ENCODE peak calls at places on chromosomes 11 and 22, in nine cellular contexts. T, H, X, Y, Q, O, U, M and G are unnamed samples.

GRCh38 chr11:96021901-96022650 is 98.2 kb upstream of the MTMR2 start:
- DNase-seq in U (no peak), M (no peak), Y (no peak), T (no peak), H (no peak), X (no peak), O (no peak), Q (no peak), G (no peak)

GRCh38 chr11:47980907-47981621 is 705 bp downstream of the PTPRJ start:
- DNase-seq in M (peak; percentile 74), O (no peak), Q (peak; percentile 67), U (peak; percentile 58), Y (peak; percentile 28), H (peak; percentile 65), T (peak; percentile 89), X (no peak), G (no peak)

GRCh38 chr22:44668886-44669724 is 32.9 kb upstream of the PRR5 start:
- DNase-seq in X (no peak), H (no peak), Q (no peak), U (no peak), Y (no peak), M (no peak), T (no peak), O (no peak), G (no peak)

GRCh38 chr11:86803641-86804040 is 3.3 kb downstream of the PRSS23 start:
- DNase-seq in H (no peak), T (no peak), O (no peak), Y (no peak), Q (no peak), U (no peak), X (no peak), M (no peak), G (no peak)

GRCh38 chr11:62444271-62444833 is 25.5 kb downstream of the SCGB1A1 start:
- DNase-seq in U (peak; percentile 80), Y (peak; percentile 48), O (no peak), X (no peak), T (peak; percentile 94), M (no peak), H (peak; percentile 30), Q (peak; percentile 92), G (peak; percentile 61)

GRCh38 chr11:64360403-64360980 is 1.5 kb downstream of the RPS6KA4 start:
- DNase-seq in X (no peak), H (no peak), Y (no peak), M (no peak), O (no peak), Q (no peak), U (no peak), T (no peak), G (no peak)

GRCh38 chr11:32794439-32794838 is at the start of gene CCDC73:
- DNase-seq in X (no peak), M (no peak), T (no peak), U (no peak), H (no peak), O (no peak), Q (no peak), Y (peak; percentile 70), G (no peak)

GRCh38 chr11:13337986-13338436 is 60.4 kb downstream of the BMAL1 start:
- DNase-seq in O (no peak), X (no peak), M (no peak), H (no peak), T (no peak), Q (no peak), U (no peak), Y (no peak), G (no peak)

GRCh38 chr22:28018461-28018927 is 99.4 kb upstream of the PITPNB start:
- DNase-seq in M (peak; percentile 44), U (peak; percentile 18), H (peak; percentile 16), O (no peak), X (no peak), Q (peak; percentile 44), Y (no peak), T (peak; percentile 74), G (peak; percentile 7)

GRCh38 chr22:41092847-41093371 is 517 bp downstream of the EP300 start:
- DNase-seq in U (no peak), H (peak; percentile 41), T (peak; percentile 90), O (no peak), Q (no peak), Y (peak; percentile 44), M (no peak), X (no peak), G (peak; percentile 23)

GRCh38 chr22:27662359-27663030 is 139.1 kb downstream of the MN1 start:
- DNase-seq in H (peak; percentile 49), Q (no peak), M (no peak), O (no peak), X (no peak), T (no peak), U (peak; percentile 82), Y (peak; percentile 90), G (no peak)

GRCh38 chr11:128716661-128717210 is 22.9 kb downstream of the FLI1 start:
- DNase-seq in Q (no peak), U (no peak), H (no peak), X (no peak), O (no peak), M (no peak), T (no peak), Y (no peak), G (no peak)

GRCh38 chr11:118631510-118631909 is 24.1 kb downstream of the PHLDB1 start:
- DNase-seq in H (no peak), Y (no peak), Q (no peak), M (no peak), U (no peak), X (no peak), O (no peak), T (no peak), G (no peak)

GRCh38 chr11:87219266-87219665 is 181.5 kb downstream of the TMEM135 start:
- DNase-seq in O (no peak), U (no peak), M (no peak), Q (no peak), X (no peak), T (no peak), Y (no peak), H (no peak), G (no peak)

GRCh38 chr11:97888641-97889040 is 1132.1 kb upstream of the CNTN5 start:
- DNase-seq in X (no peak), T (no peak), M (no peak), Y (no peak), O (no peak), U (no peak), Q (no peak), H (no peak), G (no peak)

GRCh38 chr11:1012740-1013627 is 23.5 kb downstream of the MUC6 start:
- DNase-seq in M (no peak), U (no peak), H (no peak), Y (no peak), X (no peak), O (no peak), Q (no peak), T (no peak), G (no peak)

GRCh38 chr11:19978668-19979518 is 181.4 kb downstream of the DBX1 start:
- DNase-seq in Y (no peak), T (no peak), O (peak; percentile 65), M (no peak), Q (peak; percentile 64), H (no peak), U (no peak), X (no peak), G (no peak)

GRCh38 chr11:24575392-24575791 is 78.5 kb downstream of the LUZP2 start:
- DNase-seq in U (no peak), H (no peak), X (no peak), Q (no peak), Y (no peak), T (no peak), M (no peak), O (no peak), G (no peak)

GRCh38 chr22:40462195-40462988 is 92.0 kb downstream of the SGSM3 start:
- DNase-seq in Q (no peak), Y (peak; percentile 40), H (no peak), U (no peak), M (no peak), O (no peak), T (no peak), X (no peak), G (no peak)

GRCh38 chr11:33635161-33635560 is 65.5 kb downstream of the C11orf91 start:
- DNase-seq in O (no peak), H (no peak), T (peak; percentile 91), Q (peak; percentile 75), X (no peak), Y (no peak), M (no peak), U (no peak), G (peak; percentile 48)

GRCh38 chr11:16289541-16289940 is 66.8 kb downstream of the SOX6 start:
- DNase-seq in O (no peak), U (no peak), Y (no peak), T (no peak), X (no peak), M (no peak), H (no peak), Q (no peak), G (no peak)
- TF ChIP-seq POLR2A in O (no peak), U (no peak), Y (no peak), T (no peak), X (no peak), M (no peak), H (no peak), Q (no peak), G (no peak)

DNA sequence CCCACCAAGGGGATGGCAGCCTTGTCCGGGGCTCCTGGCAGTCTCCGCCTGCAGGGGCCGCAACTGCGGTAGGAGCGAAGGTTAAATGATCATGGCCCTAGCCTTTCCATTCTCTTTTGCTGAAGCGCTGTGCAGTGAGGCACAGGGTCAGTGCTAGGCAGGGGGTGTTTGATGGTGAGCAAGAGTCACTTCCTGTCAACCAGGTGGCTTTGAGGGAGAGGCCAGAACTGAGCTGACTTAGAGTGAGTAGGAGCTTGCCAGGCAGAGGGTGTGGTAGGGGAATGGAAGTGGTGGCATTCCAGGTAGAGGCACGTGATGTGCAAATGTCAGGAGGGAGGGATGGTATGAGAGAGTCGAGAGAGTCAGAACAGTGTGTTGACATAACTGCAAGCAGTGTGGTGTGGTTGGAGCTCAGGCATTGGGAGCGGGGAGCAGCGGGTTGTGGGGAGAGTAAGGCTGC is 33.1 kb downstream of the AMPD3 start:
- DNase-seq in H (peak; percentile 45), U (no peak), M (no peak), O (peak; percentile 86), T (peak; percentile 81), Q (no peak), Y (peak; percentile 2), X (no peak), G (no peak)
- TF ChIP-seq CTCF in H (no peak), U (no peak), M (no peak), O (peak; percentile 50), T (no peak), Q (no peak), Y (no peak), X (no peak), G (no peak)

GRCh38 chr11:130314184-130314748 is 451 bp downstream of the ZBTB44 start:
- DNase-seq in U (peak; percentile 71), Q (peak; percentile 75), Y (peak; percentile 59), O (peak; percentile 10), T (peak; percentile 91), M (peak; percentile 87), X (peak; percentile 2), H (peak; percentile 74), G (no peak)
- TF ChIP-seq POLR2A in U (no peak), Q (no peak), Y (no peak), O (no peak), T (no peak), M (peak; percentile 63), X (peak; percentile 32), H (no peak), G (no peak)

GRCh38 chr22:42702675-42703074 is 18.0 kb downstream of the A4GALT start:
- DNase-seq in O (no peak), U (no peak), Y (no peak), Q (no peak), H (no peak), M (no peak), X (no peak), T (no peak), G (no peak)
- TF ChIP-seq CTCF in O (no peak), U (no peak), Y (no peak), Q (no peak), H (no peak), M (no peak), X (no peak), T (no peak), G (no peak)